ENCODE peak calls at places on chromosome 1, in eight cellular contexts. R is GM10248, O is kidney epithelial cell, M is brain microvascular endothelial cell, L is endothelial cell, S is Calu3, Y is foreskin fibroblast, Z is lower lobe of right lung. D is an unnamed sample.

GRCh38 chr1:111581166-111581565 is 38.4 kb upstream of the RAP1A start:
- DNase-seq in R (no peak), O (no peak), M (no peak), L (no peak), S (no peak), Y (no peak), Z (no peak), D (no peak)

GRCh38 chr1:51310871-51311613 is 19.3 kb downstream of the TTC39A start:
- DNase-seq in R (no peak), O (no peak), M (no peak), L (no peak), S (no peak), Y (peak), Z (no peak), D (no peak)

GRCh38 chr1:151773698-151774097 is 10.4 kb upstream of the MRPL9 start:
- DNase-seq in R (no peak), O (peak), M (peak), L (no peak), S (no peak), Y (peak), Z (no peak), D (no peak)

GRCh38 chr1:52798331-52798730 is 44.2 kb upstream of the ZYG11A start:
- DNase-seq in R (no peak), O (no peak), M (no peak), L (no peak), S (no peak), Y (no peak), Z (no peak), D (no peak)

GRCh38 chr1:1085171-1085841 is 11.2 kb upstream of the RNF223 start:
- DNase-seq in R (no peak), O (no peak), M (no peak), L (no peak), S (no peak), Y (no peak), Z (no peak), D (no peak)

GRCh38 chr1:241627453-241628329 is 12.5 kb downstream of the CHML start:
- DNase-seq in R (peak), O (peak), M (peak), L (peak), S (peak), Y (peak), Z (no peak), D (peak)

GRCh38 chr1:186511761-186512637 is 51.1 kb upstream of the PDC start:
- DNase-seq in R (no peak), O (no peak), M (no peak), L (no peak), S (peak), Y (no peak), Z (peak), D (no peak)

GRCh38 chr1:58813801-58814200 is 30.0 kb upstream of the JUN start:
- DNase-seq in R (no peak), O (no peak), M (no peak), L (no peak), S (no peak), Y (no peak), Z (no peak), D (no peak)

GRCh38 chr1:16976966-16977365 is 3.5 kb downstream of the MFAP2 start:
- DNase-seq in R (no peak), O (no peak), M (no peak), L (no peak), S (no peak), Y (no peak), Z (no peak), D (no peak)

GRCh38 chr1:68141079-68141800 is 90.8 kb upstream of the DIRAS3 start:
- DNase-seq in R (no peak), O (no peak), M (peak), L (no peak), S (no peak), Y (no peak), Z (no peak), D (no peak)

GRCh38 chr1:98704474-98704873 is 43.0 kb downstream of the SNX7 start:
- DNase-seq in R (no peak), O (no peak), M (peak), L (peak), S (no peak), Y (no peak), Z (no peak), D (no peak)

GRCh38 chr1:221104596-221104995 is 225.4 kb downstream of the HLX start:
- DNase-seq in R (no peak), O (no peak), M (no peak), L (no peak), S (no peak), Y (no peak), Z (no peak), D (no peak)

GRCh38 chr1:221109930-221110329 is 230.7 kb downstream of the HLX start:
- DNase-seq in R (no peak), O (no peak), M (no peak), L (no peak), S (no peak), Y (no peak), Z (no peak), D (no peak)

GRCh38 chr1:221102206-221102605 is 223.0 kb downstream of the HLX start:
- DNase-seq in R (no peak), O (no peak), M (no peak), L (no peak), S (no peak), Y (no peak), Z (no peak), D (no peak)

GRCh38 chr1:221101792-221102191 is 222.5 kb downstream of the HLX start:
- DNase-seq in R (no peak), O (peak), M (no peak), L (no peak), S (no peak), Y (peak), Z (no peak), D (no peak)

DNA sequence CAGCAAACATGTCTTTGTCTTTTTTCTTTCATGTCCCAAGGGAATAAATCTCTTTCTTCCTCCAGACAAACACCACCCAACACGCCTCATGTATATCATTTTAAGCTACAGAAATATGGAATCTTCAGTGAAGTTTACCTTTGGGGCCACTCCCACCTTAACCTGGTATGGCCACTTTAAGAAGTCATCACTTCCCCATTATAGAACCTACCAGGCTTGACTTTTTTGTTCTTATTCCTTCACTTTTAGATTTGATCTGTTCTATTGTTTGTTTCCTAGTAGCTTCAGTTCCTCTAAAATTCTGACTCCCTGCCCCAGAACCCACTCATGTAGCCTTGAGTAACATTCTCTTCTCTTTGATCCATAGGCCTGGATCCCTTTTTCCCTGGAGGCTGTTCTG is 226.3 kb downstream of the HLX start:
- DNase-seq in R (no peak), O (no peak), M (no peak), L (no peak), S (no peak), Y (no peak), Z (no peak), D (no peak)
- TF ChIP-seq CTCF in R (no peak), O (no peak), M (no peak), L (no peak), S (no peak), Y (no peak), Z (no peak), D (no peak)

GRCh38 chr1:203746281-203746680 is 18.7 kb upstream of the LAX1 start:
- DNase-seq in R (no peak), O (no peak), M (no peak), L (no peak), S (no peak), Y (no peak), Z (no peak), D (no peak)

GRCh38 chr1:203754455-203754864 is 10.5 kb upstream of the LAX1 start:
- DNase-seq in R (no peak), O (no peak), M (no peak), L (no peak), S (no peak), Y (no peak), Z (no peak), D (no peak)

DNA sequence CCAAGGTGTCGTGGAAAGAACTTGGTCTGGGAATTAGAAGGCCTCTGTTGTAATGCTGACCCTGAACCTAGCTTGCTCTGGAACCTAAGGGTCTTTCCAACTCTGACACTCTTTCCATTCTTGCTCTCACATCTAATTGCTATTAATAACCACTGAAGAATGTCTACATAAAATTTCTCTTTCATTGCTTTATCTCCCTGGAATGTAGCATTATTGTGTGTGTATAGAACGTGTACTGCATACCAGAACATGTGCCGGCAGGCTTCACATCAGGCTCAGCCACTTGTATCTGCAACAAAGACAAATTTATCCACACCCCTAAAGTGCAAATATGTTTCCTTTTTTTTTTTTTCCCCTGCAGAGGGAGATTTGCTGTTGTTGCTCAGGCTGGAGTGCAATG is 13.9 kb upstream of the LAX1 start:
- DNase-seq in R (no peak), O (no peak), M (peak), L (no peak), S (no peak), Y (peak), Z (no peak), D (no peak)
- TF ChIP-seq CTCF in R (no peak), O (no peak), M (no peak), L (no peak), S (no peak), Y (no peak), Z (no peak), D (no peak)

GRCh38 chr1:165490175-165490574 is 45.2 kb upstream of the RXRG start:
- DNase-seq in R (no peak), O (no peak), M (no peak), L (no peak), S (no peak), Y (no peak), Z (no peak), D (no peak)
- TF ChIP-seq CTCF in R (no peak), O (no peak), M (no peak), L (no peak), S (no peak), Y (no peak), Z (no peak), D (no peak)

GRCh38 chr1:84758968-84759491 is 68.8 kb upstream of the SSX2IP start:
- DNase-seq in R (no peak), O (no peak), M (peak), L (no peak), S (no peak), Y (peak), Z (no peak), D (no peak)

GRCh38 chr1:84762664-84763063 is 72.4 kb upstream of the SSX2IP start:
- DNase-seq in R (no peak), O (no peak), M (no peak), L (no peak), S (no peak), Y (no peak), Z (no peak), D (no peak)

GRCh38 chr1:84756455-84757082 is 66.3 kb upstream of the SSX2IP start:
- DNase-seq in R (no peak), O (no peak), M (no peak), L (no peak), S (no peak), Y (peak), Z (no peak), D (no peak)

GRCh38 chr1:84757301-84757700 is 67.0 kb upstream of the SSX2IP start:
- DNase-seq in R (no peak), O (no peak), M (no peak), L (no peak), S (no peak), Y (no peak), Z (no peak), D (no peak)

DNA sequence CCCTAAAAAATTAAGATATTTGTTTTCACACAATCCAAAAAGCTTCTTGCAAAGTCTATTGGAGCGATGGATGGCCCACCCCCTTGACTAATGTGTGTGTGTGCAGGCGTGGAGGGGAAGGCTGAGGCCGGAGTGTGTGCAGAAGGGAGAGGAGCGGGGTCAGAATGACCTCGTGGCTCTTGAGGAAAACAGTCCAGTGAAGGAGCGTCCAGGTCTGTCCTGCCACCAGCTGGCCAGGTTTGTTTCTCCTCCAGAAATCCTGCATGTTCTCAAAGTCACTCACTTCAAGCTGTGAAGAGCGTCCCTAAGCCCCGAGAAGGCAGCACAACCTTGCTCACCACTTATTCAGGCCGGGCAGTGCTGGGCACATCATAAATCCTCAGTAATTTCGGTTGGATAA is 69.5 kb upstream of the SSX2IP start:
- DNase-seq in R (no peak), O (no peak), M (no peak), L (no peak), S (no peak), Y (no peak), Z (no peak), D (no peak)
- TF ChIP-seq CTCF in R (no peak), O (no peak), M (peak), L (no peak), S (no peak), Y (no peak), Z (no peak), D (no peak)

GRCh38 chr1:23660671-23661070 is 30.9 kb upstream of the RPL11 start:
- DNase-seq in R (no peak), O (no peak), M (no peak), L (no peak), S (no peak), Y (no peak), Z (no peak), D (no peak)

GRCh38 chr1:23667411-23667810 is 24.2 kb upstream of the RPL11 start:
- DNase-seq in R (no peak), O (no peak), M (no peak), L (no peak), S (no peak), Y (no peak), Z (no peak), D (no peak)

GRCh38 chr1:23661887-23662286 is 29.7 kb upstream of the RPL11 start:
- DNase-seq in R (no peak), O (no peak), M (no peak), L (no peak), S (no peak), Y (no peak), Z (no peak), D (no peak)

GRCh38 chr1:23670709-23671108 is 20.9 kb upstream of the RPL11 start:
- DNase-seq in R (no peak), O (no peak), M (no peak), L (no peak), S (no peak), Y (no peak), Z (no peak), D (no peak)

GRCh38 chr1:23664837-23665795 is 26.5 kb upstream of the RPL11 start:
- DNase-seq in R (peak), O (no peak), M (peak), L (peak), S (no peak), Y (peak), Z (no peak), D (peak)
- TF ChIP-seq CTCF in R (peak), O (peak), M (peak), L (peak), S (no peak), Y (peak), Z (no peak), D (peak)

DNA sequence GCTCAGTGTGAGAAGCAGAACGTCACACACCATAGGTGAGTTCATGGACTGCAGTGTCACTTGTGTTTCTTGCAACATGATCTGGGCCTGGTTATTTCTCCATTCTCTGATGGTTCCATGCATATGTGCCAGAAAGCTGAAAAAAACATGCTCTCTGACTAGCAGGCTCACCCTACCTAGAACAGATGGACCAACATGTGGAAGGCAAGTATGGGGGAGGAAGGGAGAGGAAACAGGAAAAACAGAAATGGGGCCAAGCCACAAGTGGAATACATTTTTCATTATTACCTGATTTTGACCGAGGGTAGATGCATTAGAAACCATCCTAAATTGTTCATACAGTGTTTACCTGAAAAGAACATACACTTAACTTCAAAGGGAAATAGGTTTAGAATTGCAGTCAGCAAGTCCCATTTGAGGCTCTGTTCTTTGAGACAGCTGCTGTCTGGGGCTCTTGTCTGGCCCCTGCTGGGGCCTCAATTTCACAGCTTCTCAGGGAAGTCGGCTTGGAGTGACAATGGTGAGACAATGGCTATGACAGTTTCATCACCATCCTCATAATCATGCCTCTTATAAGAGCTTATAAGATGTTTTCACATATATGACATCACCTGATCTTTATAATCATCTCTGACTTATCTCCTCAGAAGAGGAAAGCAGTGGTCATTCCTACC is 327.4 kb downstream of the SIPA1L2 start:
- DNase-seq in R (no peak), O (no peak), M (no peak), L (no peak), S (no peak), Y (no peak), Z (no peak), D (no peak)
- TF ChIP-seq CTCF in R (no peak), O (no peak), M (no peak), L (no peak), S (no peak), Y (no peak), Z (no peak), D (no peak)

GRCh38 chr1:184380468-184380867 is 6.4 kb upstream of the C1orf21 start:
- DNase-seq in R (no peak), O (no peak), M (no peak), L (no peak), S (no peak), Y (no peak), Z (no peak), D (no peak)

GRCh38 chr1:184383772-184384323 is 3.0 kb upstream of the C1orf21 start:
- DNase-seq in R (no peak), O (no peak), M (no peak), L (no peak), S (no peak), Y (no peak), Z (no peak), D (no peak)

GRCh38 chr1:184376359-184376758 is 10.5 kb upstream of the C1orf21 start:
- DNase-seq in R (no peak), O (no peak), M (no peak), L (no peak), S (no peak), Y (peak), Z (no peak), D (no peak)

DNA sequence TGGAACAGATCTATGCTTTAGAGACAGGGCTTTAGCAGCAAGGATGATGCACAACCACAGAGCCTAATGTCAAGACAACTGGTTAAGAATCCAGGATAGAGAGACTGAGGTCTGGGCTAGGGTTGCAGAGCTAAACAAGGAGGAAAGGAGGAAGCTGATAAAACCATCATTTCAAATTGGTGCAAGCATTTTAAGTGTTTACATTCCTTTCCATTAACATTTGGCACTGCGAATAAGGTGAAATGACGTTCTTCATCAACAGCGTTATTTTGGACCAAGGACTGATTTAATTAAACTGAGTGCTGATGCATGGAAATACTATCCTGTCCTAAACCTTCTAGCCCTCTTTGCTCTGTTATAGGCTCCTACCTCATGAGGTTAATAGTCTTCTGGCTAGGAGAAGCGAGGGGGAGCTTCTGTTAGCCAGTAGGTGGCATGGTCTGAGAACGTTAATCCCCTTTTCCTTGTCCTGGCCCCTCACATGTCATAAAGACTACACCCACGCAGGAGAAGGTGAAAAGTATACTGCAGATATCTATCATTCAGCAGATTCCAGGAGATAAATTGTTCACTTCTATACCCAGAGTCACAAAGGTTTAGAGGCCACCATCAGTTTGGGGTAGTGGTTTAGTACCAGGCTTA is 7.6 kb upstream of the C1orf21 start:
- DNase-seq in R (no peak), O (no peak), M (no peak), L (no peak), S (peak), Y (peak), Z (no peak), D (no peak)
- TF ChIP-seq CTCF in R (peak), O (peak), M (peak), L (no peak), S (no peak), Y (no peak), Z (no peak), D (no peak)

DNA sequence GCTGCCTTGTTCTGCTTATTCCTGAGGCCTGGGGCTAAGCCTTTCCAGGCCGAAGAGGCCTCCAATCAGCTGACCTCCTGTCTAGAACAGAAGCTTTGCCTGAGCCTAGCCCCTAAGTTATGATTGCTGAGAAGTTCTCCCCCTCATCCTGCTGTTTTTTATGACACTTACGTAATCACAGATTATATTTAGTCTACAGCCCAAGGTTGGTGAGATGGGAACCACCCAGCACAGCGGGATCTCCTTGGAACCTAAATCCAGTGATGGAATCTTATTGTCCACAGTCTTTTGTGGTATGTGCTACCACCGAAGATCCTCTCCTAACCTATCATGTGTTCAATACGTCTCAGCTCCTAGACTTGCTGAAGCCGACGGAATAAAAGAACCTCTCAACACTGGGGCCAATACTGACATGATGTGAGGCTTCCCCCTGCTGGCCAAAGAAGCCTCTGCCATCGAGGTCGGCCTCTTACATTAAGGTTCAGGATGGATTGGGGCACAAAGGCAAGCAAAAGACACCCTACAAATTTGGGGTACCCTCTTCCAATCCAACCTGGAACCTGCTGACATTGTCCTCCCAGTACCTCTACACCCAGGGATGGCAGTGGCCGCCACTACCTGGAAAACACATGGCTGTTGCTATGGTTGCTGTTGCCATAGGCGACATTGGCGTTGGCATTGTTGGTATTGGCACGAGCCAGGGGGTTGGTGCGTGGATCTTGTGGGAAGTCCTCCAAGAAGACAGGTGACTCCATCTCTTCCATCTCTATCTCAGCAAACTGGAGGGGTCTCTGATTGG is 19.3 kb upstream of the KIF21B start:
- DNase-seq in R (peak), O (no peak), M (peak), L (peak), S (peak), Y (peak), Z (peak), D (peak)
- TF ChIP-seq CTCF in R (peak), O (peak), M (peak), L (peak), S (peak), Y (peak), Z (peak), D (peak)

D was measured in GM13977.